ENCODE peak calls at places on chromosomes 6 and 20, in seven cellular contexts. C, N, T, S, A, J and D are unnamed samples.

GRCh38 chr6:56814308-56814707 is 140.6 kb upstream of the BEND6 start:
- DNase-seq in C (no peak), N (no peak), T (no peak), A (no peak), S (no peak), J (peak), D (no peak)

GRCh38 chr6:42249279-42249678 is 31.6 kb upstream of the MRPS10 start:
- DNase-seq in A (no peak), T (no peak), J (peak), S (no peak), C (no peak), N (no peak), D (no peak)

GRCh38 chr6:159819932-159820640 is 20.0 kb downstream of the PNLDC1 start:
- DNase-seq in S (no peak), C (no peak), A (no peak), N (no peak), J (no peak), T (peak), D (no peak)

GRCh38 chr6:96542702-96543101 is 20.2 kb upstream of the FHL5 start:
- DNase-seq in J (peak), C (no peak), S (no peak), A (peak), T (no peak), N (no peak), D (no peak)

GRCh38 chr20:50376888-50377459 is 133.2 kb upstream of the PTPN1 start:
- DNase-seq in C (no peak), A (no peak), T (no peak), J (no peak), N (peak), S (no peak), D (no peak)

GRCh38 chr20:63639093-63639860 is 12.4 kb upstream of the GMEB2 start:
- DNase-seq in C (no peak), S (no peak), J (no peak), A (no peak), N (no peak), T (peak), D (no peak)

GRCh38 chr20:47020231-47020630 is 125.6 kb downstream of the EYA2 start:
- DNase-seq in N (no peak), A (no peak), T (no peak), C (no peak), S (no peak), J (no peak), D (no peak)

GRCh38 chr6:137497722-137498463 is 3.7 kb upstream of the OLIG3 start:
- DNase-seq in T (no peak), J (no peak), C (no peak), A (no peak), S (no peak), N (no peak), D (no peak)

GRCh38 chr6:24460966-24461365 is 28.4 kb downstream of the GPLD1 start:
- DNase-seq in N (no peak), A (peak), T (no peak), J (no peak), C (no peak), S (no peak), D (no peak)

GRCh38 chr6:51753635-51754034 is 333.8 kb downstream of the PKHD1 start:
- DNase-seq in A (peak), T (no peak), N (no peak), J (no peak), S (no peak), C (no peak), D (no peak)

GRCh38 chr6:17485181-17485580 is 91.8 kb downstream of the CAP2 start:
- DNase-seq in J (no peak), A (no peak), T (no peak), S (no peak), C (no peak), N (no peak), D (no peak)

GRCh38 chr6:136333824-136334464 is 44.3 kb upstream of the BCLAF1 start:
- DNase-seq in T (no peak), J (no peak), S (no peak), N (no peak), C (no peak), A (no peak), D (no peak)

GRCh38 chr20:19817017-19817416 is 59.0 kb downstream of the RIN2 start:
- DNase-seq in S (peak), A (no peak), T (no peak), C (no peak), N (no peak), J (peak), D (no peak)

GRCh38 chr6:41536884-41537347 is 9.3 kb upstream of the FOXP4 start:
- DNase-seq in C (peak), N (no peak), A (no peak), S (no peak), T (no peak), J (peak), D (peak)

GRCh38 chr20:48026981-48027592 is 241.8 kb upstream of the SULF2 start:
- DNase-seq in T (no peak), C (no peak), A (no peak), J (no peak), S (no peak), N (no peak), D (no peak)

GRCh38 chr6:141992109-141992508 is 140.6 kb upstream of the GJE1 start:
- DNase-seq in S (no peak), N (no peak), T (no peak), A (no peak), J (no peak), C (no peak), D (no peak)

GRCh38 chr6:149331043-149331807 is 13.7 kb downstream of the TAB2 start:
- DNase-seq in S (no peak), A (no peak), C (no peak), T (no peak), J (peak), N (no peak), D (no peak)

GRCh38 chr6:36596359-36596758 is 2.2 kb downstream of the SRSF3 start:
- DNase-seq in A (no peak), N (no peak), T (no peak), S (no peak), J (no peak), C (no peak), D (no peak)

GRCh38 chr6:130934848-130935585 is 107.8 kb downstream of the SMLR1 start:
- DNase-seq in C (no peak), J (peak), N (no peak), T (no peak), S (no peak), A (no peak), D (no peak)

GRCh38 chr6:161353208-161353613 is 79.3 kb upstream of the AGPAT4 start:
- DNase-seq in S (no peak), C (no peak), A (no peak), N (no peak), T (no peak), J (peak), D (peak)

GRCh38 chr6:53651149-53651763 is 14.3 kb downstream of the KLHL31 start:
- DNase-seq in S (peak), N (peak), T (peak), J (peak), A (peak), C (peak), D (peak)

GRCh38 chr20:23362392-23363256 is 642 bp downstream of the GZF1 start:
- DNase-seq in A (peak), S (no peak), J (peak), C (peak), N (no peak), T (no peak), D (no peak)

GRCh38 chr6:161100072-161100471 is 108.5 kb downstream of the MAP3K4 start:
- DNase-seq in J (no peak), S (no peak), A (no peak), C (no peak), T (no peak), N (no peak), D (no peak)

GRCh38 chr20:60583741-60584140 is 625.5 kb downstream of the CDH26 start:
- DNase-seq in A (no peak), N (no peak), T (no peak), S (no peak), J (no peak), C (no peak), D (no peak)

GRCh38 chr20:1301031-1301529 is 27.9 kb downstream of the SDCBP2 start:
- DNase-seq in S (no peak), T (peak), J (peak), A (no peak), N (peak), C (peak), D (no peak)

GRCh38 chr6:158737082-158737709 is 82.0 kb downstream of the EZR start:
- DNase-seq in T (no peak), N (no peak), A (no peak), C (no peak), S (no peak), J (no peak), D (no peak)

GRCh38 chr6:24125980-24126379 is at the start of gene NRSN1:
- DNase-seq in C (peak), A (no peak), S (no peak), J (no peak), T (no peak), N (no peak), D (peak)

GRCh38 chr6:130313206-130313605 is 52.6 kb upstream of the TMEM200A start:
- DNase-seq in T (no peak), J (no peak), A (no peak), S (no peak), N (no peak), C (no peak), D (no peak)

GRCh38 chr20:54067606-54068174 is 2.7 kb downstream of the BCAS1 start:
- DNase-seq in J (peak), A (no peak), S (no peak), C (no peak), N (peak), T (no peak), D (no peak)

GRCh38 chr6:15517600-15517999 is 145.2 kb downstream of the DTNBP1 start:
- DNase-seq in N (no peak), S (no peak), C (no peak), A (no peak), J (no peak), T (no peak), D (no peak)

GRCh38 chr20:5719861-5720401 is 30.3 kb upstream of the SHLD1 start:
- DNase-seq in T (no peak), S (no peak), A (no peak), C (peak), N (peak), J (peak), D (no peak)

GRCh38 chr20:12638633-12639360 is 370.0 kb upstream of the SPTLC3 start:
- DNase-seq in A (no peak), J (no peak), S (no peak), N (no peak), C (no peak), T (no peak), D (no peak)

GRCh38 chr20:20462185-20462584 is 94.3 kb downstream of the INSM1 start:
- DNase-seq in C (peak), A (no peak), T (no peak), S (no peak), N (no peak), J (no peak), D (peak)

GRCh38 chr20:9617940-9618339 is 103.5 kb downstream of the LAMP5 start:
- DNase-seq in T (no peak), N (peak), J (peak), A (peak), S (no peak), C (peak), D (peak)

GRCh38 chr6:106513813-106514212 is 115.5 kb downstream of the RTN4IP1 start:
- DNase-seq in N (no peak), C (no peak), T (no peak), A (peak), J (no peak), S (no peak), D (no peak)

GRCh38 chr6:107690864-107691661 is 133.1 kb downstream of the SCML4 start:
- DNase-seq in C (no peak), S (no peak), N (no peak), J (peak), T (no peak), A (no peak), D (no peak)

GRCh38 chr6:131532476-131533108 is 40.4 kb upstream of the ARG1 start:
- DNase-seq in J (peak), T (no peak), C (no peak), A (no peak), S (no peak), N (no peak), D (no peak)

GRCh38 chr20:23018432-23018831 is 16.7 kb upstream of the SSTR4 start:
- DNase-seq in A (no peak), J (no peak), T (no peak), C (no peak), N (no peak), S (no peak), D (no peak)

GRCh38 chr6:31541059-31541657 is 645 bp downstream of the DDX39B start:
- DNase-seq in N (no peak), A (peak), C (peak), T (peak), J (peak), S (no peak), D (no peak)